ENCODE peak calls at places on chromosomes 6 and 20, in eight cellular contexts. One of them, this sample, is unnamed.

GRCh38 chr6:44002071-44002590 is 125.1 kb downstream of the MRPL14 start:
- DNase-seq in stimulated activated CD4-positive, alpha-beta T cell treated with anti-CD3 and anti-CD28 coated beads, Interleukin-2, amount 100 ng/mL, for 48 hours: peak
- DNase-seq in stimulated activated naive B cell treated with anti-CD40 and anti-IgM and Interleukin-4, amounts not matched to agents 10 μg/mL and 1 μg/mL and 100 μg/mL, for 72 hours: no peak
- DNase-seq in hepatic stellate cell: no peak
- DNase-seq in globus pallidus: no peak
- DNase-seq in hippocampal formation: no peak
- DNase-seq in adrenal gland: no peak
- DNase-seq in transverse colon: no peak
- DNase-seq in this sample: no peak

GRCh38 chr6:170019259-170020040 is 268.0 kb downstream of the ERMARD start:
- DNase-seq in stimulated activated CD4-positive, alpha-beta T cell treated with anti-CD3 and anti-CD28 coated beads, Interleukin-2, amount 100 ng/mL, for 48 hours: no peak
- DNase-seq in stimulated activated naive B cell treated with anti-CD40 and anti-IgM and Interleukin-4, amounts not matched to agents 10 μg/mL and 1 μg/mL and 100 μg/mL, for 72 hours: no peak
- DNase-seq in hepatic stellate cell: no peak
- DNase-seq in globus pallidus: no peak
- DNase-seq in hippocampal formation: no peak
- DNase-seq in adrenal gland: no peak
- DNase-seq in transverse colon: no peak
- DNase-seq in this sample: no peak

GRCh38 chr6:153616506-153616905 is 422.5 kb upstream of the OPRM1 start:
- DNase-seq in stimulated activated CD4-positive, alpha-beta T cell treated with anti-CD3 and anti-CD28 coated beads, Interleukin-2, amount 100 ng/mL, for 48 hours: no peak
- DNase-seq in stimulated activated naive B cell treated with anti-CD40 and anti-IgM and Interleukin-4, amounts not matched to agents 10 μg/mL and 1 μg/mL and 100 μg/mL, for 72 hours: no peak
- DNase-seq in hepatic stellate cell: no peak
- DNase-seq in globus pallidus: no peak
- DNase-seq in hippocampal formation: no peak
- DNase-seq in adrenal gland: no peak
- DNase-seq in transverse colon: no peak
- DNase-seq in this sample: no peak

GRCh38 chr20:63964412-63964811 is 5.3 kb downstream of the ZNF512B start:
- DNase-seq in stimulated activated CD4-positive, alpha-beta T cell treated with anti-CD3 and anti-CD28 coated beads, Interleukin-2, amount 100 ng/mL, for 48 hours: no peak
- DNase-seq in stimulated activated naive B cell treated with anti-CD40 and anti-IgM and Interleukin-4, amounts not matched to agents 10 μg/mL and 1 μg/mL and 100 μg/mL, for 72 hours: no peak
- DNase-seq in hepatic stellate cell: no peak
- DNase-seq in globus pallidus: no peak
- DNase-seq in hippocampal formation: no peak
- DNase-seq in adrenal gland: no peak
- DNase-seq in transverse colon: no peak
- DNase-seq in this sample: no peak

GRCh38 chr6:34414999-34415858 is 10.6 kb downstream of the RPS10 start:
- DNase-seq in stimulated activated CD4-positive, alpha-beta T cell treated with anti-CD3 and anti-CD28 coated beads, Interleukin-2, amount 100 ng/mL, for 48 hours: no peak
- DNase-seq in stimulated activated naive B cell treated with anti-CD40 and anti-IgM and Interleukin-4, amounts not matched to agents 10 μg/mL and 1 μg/mL and 100 μg/mL, for 72 hours: no peak
- DNase-seq in hepatic stellate cell: peak
- DNase-seq in globus pallidus: peak
- DNase-seq in hippocampal formation: peak
- DNase-seq in adrenal gland: peak
- DNase-seq in transverse colon: peak
- DNase-seq in this sample: peak

GRCh38 chr6:106547053-106547414 is 82.3 kb downstream of the RTN4IP1 start:
- DNase-seq in stimulated activated CD4-positive, alpha-beta T cell treated with anti-CD3 and anti-CD28 coated beads, Interleukin-2, amount 100 ng/mL, for 48 hours: no peak
- DNase-seq in stimulated activated naive B cell treated with anti-CD40 and anti-IgM and Interleukin-4, amounts not matched to agents 10 μg/mL and 1 μg/mL and 100 μg/mL, for 72 hours: no peak
- DNase-seq in hepatic stellate cell: no peak
- DNase-seq in globus pallidus: no peak
- DNase-seq in hippocampal formation: no peak
- DNase-seq in adrenal gland: no peak
- DNase-seq in transverse colon: no peak
- DNase-seq in this sample: no peak

GRCh38 chr20:63314015-63314471 is 21.1 kb downstream of the COL20A1 start:
- DNase-seq in stimulated activated CD4-positive, alpha-beta T cell treated with anti-CD3 and anti-CD28 coated beads, Interleukin-2, amount 100 ng/mL, for 48 hours: no peak
- DNase-seq in stimulated activated naive B cell treated with anti-CD40 and anti-IgM and Interleukin-4, amounts not matched to agents 10 μg/mL and 1 μg/mL and 100 μg/mL, for 72 hours: no peak
- DNase-seq in hepatic stellate cell: no peak
- DNase-seq in globus pallidus: peak
- DNase-seq in hippocampal formation: no peak
- DNase-seq in adrenal gland: no peak
- DNase-seq in transverse colon: no peak
- DNase-seq in this sample: no peak

GRCh38 chr6:154638369-154638768 is 94.8 kb upstream of the SCAF8 start:
- DNase-seq in stimulated activated CD4-positive, alpha-beta T cell treated with anti-CD3 and anti-CD28 coated beads, Interleukin-2, amount 100 ng/mL, for 48 hours: no peak
- DNase-seq in stimulated activated naive B cell treated with anti-CD40 and anti-IgM and Interleukin-4, amounts not matched to agents 10 μg/mL and 1 μg/mL and 100 μg/mL, for 72 hours: no peak
- DNase-seq in hepatic stellate cell: no peak
- DNase-seq in globus pallidus: no peak
- DNase-seq in hippocampal formation: no peak
- DNase-seq in adrenal gland: no peak
- DNase-seq in transverse colon: no peak
- DNase-seq in this sample: no peak

GRCh38 chr6:120363429-120363828 is 970.9 kb downstream of the TBC1D32 start:
- DNase-seq in stimulated activated CD4-positive, alpha-beta T cell treated with anti-CD3 and anti-CD28 coated beads, Interleukin-2, amount 100 ng/mL, for 48 hours: no peak
- DNase-seq in stimulated activated naive B cell treated with anti-CD40 and anti-IgM and Interleukin-4, amounts not matched to agents 10 μg/mL and 1 μg/mL and 100 μg/mL, for 72 hours: no peak
- DNase-seq in hepatic stellate cell: no peak
- DNase-seq in globus pallidus: no peak
- DNase-seq in hippocampal formation: no peak
- DNase-seq in adrenal gland: no peak
- DNase-seq in transverse colon: no peak
- DNase-seq in this sample: no peak

GRCh38 chr6:41652876-41653641 is 14.8 kb downstream of the MDFI start:
- DNase-seq in stimulated activated CD4-positive, alpha-beta T cell treated with anti-CD3 and anti-CD28 coated beads, Interleukin-2, amount 100 ng/mL, for 48 hours: no peak
- DNase-seq in stimulated activated naive B cell treated with anti-CD40 and anti-IgM and Interleukin-4, amounts not matched to agents 10 μg/mL and 1 μg/mL and 100 μg/mL, for 72 hours: no peak
- DNase-seq in hepatic stellate cell: no peak
- DNase-seq in globus pallidus: no peak
- DNase-seq in hippocampal formation: no peak
- DNase-seq in adrenal gland: no peak
- DNase-seq in transverse colon: no peak
- DNase-seq in this sample: no peak

GRCh38 chr20:21573259-21573658 is 59.4 kb upstream of the NKX2-2 start:
- DNase-seq in stimulated activated CD4-positive, alpha-beta T cell treated with anti-CD3 and anti-CD28 coated beads, Interleukin-2, amount 100 ng/mL, for 48 hours: no peak
- DNase-seq in stimulated activated naive B cell treated with anti-CD40 and anti-IgM and Interleukin-4, amounts not matched to agents 10 μg/mL and 1 μg/mL and 100 μg/mL, for 72 hours: no peak
- DNase-seq in hepatic stellate cell: no peak
- DNase-seq in globus pallidus: no peak
- DNase-seq in hippocampal formation: no peak
- DNase-seq in adrenal gland: no peak
- DNase-seq in transverse colon: no peak
- DNase-seq in this sample: no peak

GRCh38 chr6:51045548-51045947 is 226.9 kb downstream of the TFAP2B start:
- DNase-seq in stimulated activated CD4-positive, alpha-beta T cell treated with anti-CD3 and anti-CD28 coated beads, Interleukin-2, amount 100 ng/mL, for 48 hours: no peak
- DNase-seq in stimulated activated naive B cell treated with anti-CD40 and anti-IgM and Interleukin-4, amounts not matched to agents 10 μg/mL and 1 μg/mL and 100 μg/mL, for 72 hours: no peak
- DNase-seq in hepatic stellate cell: no peak
- DNase-seq in globus pallidus: no peak
- DNase-seq in hippocampal formation: no peak
- DNase-seq in adrenal gland: no peak
- DNase-seq in transverse colon: no peak
- DNase-seq in this sample: no peak

GRCh38 chr20:64244870-64245603 is 10.5 kb upstream of the PCMTD2 start:
- DNase-seq in stimulated activated CD4-positive, alpha-beta T cell treated with anti-CD3 and anti-CD28 coated beads, Interleukin-2, amount 100 ng/mL, for 48 hours: no peak
- DNase-seq in stimulated activated naive B cell treated with anti-CD40 and anti-IgM and Interleukin-4, amounts not matched to agents 10 μg/mL and 1 μg/mL and 100 μg/mL, for 72 hours: no peak
- DNase-seq in hepatic stellate cell: no peak
- DNase-seq in globus pallidus: no peak
- DNase-seq in hippocampal formation: no peak
- DNase-seq in adrenal gland: peak
- DNase-seq in transverse colon: no peak
- DNase-seq in this sample: no peak